ENCODE peak calls at places on chromosome 2, in ten cellular contexts. One of them, this sample, is unnamed.

GRCh38 chr2:28594029-28594368 is 98.1 kb downstream of the PLB1 start:
- DNase-seq in substantia nigra: no peak
- DNase-seq in EH: no peak
- DNase-seq in RPMI7951: no peak
- DNase-seq in MV-4-11: no peak
- DNase-seq in AG09319: no peak
- DNase-seq in stimulated activated CD4-positive, alpha-beta T cell treated with anti-CD3 and anti-CD28 coated beads, Interleukin-1b, Interleukin-23, amount 100 ng/mL, for 48 hours: no peak
- DNase-seq in heart right ventricle: no peak
- DNase-seq in activated T-helper 9 cell treated with anti-CD3 and anti-CD28 coated beads, Interleukin-2, amount 50 U/mL, for 16 hours: no peak
- DNase-seq in anterior cingulate cortex: no peak
- DNase-seq in this sample: no peak

GRCh38 chr2:229387815-229388214 is 116.7 kb upstream of the PID1 start:
- DNase-seq in substantia nigra: no peak
- DNase-seq in EH: no peak
- DNase-seq in RPMI7951: no peak
- DNase-seq in MV-4-11: no peak
- DNase-seq in AG09319: no peak
- DNase-seq in stimulated activated CD4-positive, alpha-beta T cell treated with anti-CD3 and anti-CD28 coated beads, Interleukin-1b, Interleukin-23, amount 100 ng/mL, for 48 hours: no peak
- DNase-seq in heart right ventricle: no peak
- DNase-seq in activated T-helper 9 cell treated with anti-CD3 and anti-CD28 coated beads, Interleukin-2, amount 50 U/mL, for 16 hours: no peak
- DNase-seq in anterior cingulate cortex: no peak
- DNase-seq in this sample: no peak

GRCh38 chr2:64228126-64228678 is 84.0 kb upstream of the PELI1 start:
- DNase-seq in substantia nigra: peak
- DNase-seq in EH: peak
- DNase-seq in RPMI7951: peak
- DNase-seq in MV-4-11: peak
- DNase-seq in AG09319: no peak
- DNase-seq in stimulated activated CD4-positive, alpha-beta T cell treated with anti-CD3 and anti-CD28 coated beads, Interleukin-1b, Interleukin-23, amount 100 ng/mL, for 48 hours: peak
- DNase-seq in heart right ventricle: peak
- DNase-seq in activated T-helper 9 cell treated with anti-CD3 and anti-CD28 coated beads, Interleukin-2, amount 50 U/mL, for 16 hours: peak
- DNase-seq in anterior cingulate cortex: peak
- DNase-seq in this sample: peak

GRCh38 chr2:12177052-12177994 is 430.9 kb downstream of the LPIN1 start:
- DNase-seq in substantia nigra: no peak
- DNase-seq in EH: peak
- DNase-seq in RPMI7951: peak
- DNase-seq in MV-4-11: peak
- DNase-seq in AG09319: peak
- DNase-seq in stimulated activated CD4-positive, alpha-beta T cell treated with anti-CD3 and anti-CD28 coated beads, Interleukin-1b, Interleukin-23, amount 100 ng/mL, for 48 hours: no peak
- DNase-seq in heart right ventricle: peak
- DNase-seq in activated T-helper 9 cell treated with anti-CD3 and anti-CD28 coated beads, Interleukin-2, amount 50 U/mL, for 16 hours: no peak
- DNase-seq in anterior cingulate cortex: no peak
- DNase-seq in this sample: no peak

GRCh38 chr2:156004460-156004859 is 328.1 kb downstream of the NR4A2 start:
- DNase-seq in substantia nigra: no peak
- DNase-seq in EH: no peak
- DNase-seq in RPMI7951: no peak
- DNase-seq in MV-4-11: no peak
- DNase-seq in AG09319: no peak
- DNase-seq in stimulated activated CD4-positive, alpha-beta T cell treated with anti-CD3 and anti-CD28 coated beads, Interleukin-1b, Interleukin-23, amount 100 ng/mL, for 48 hours: no peak
- DNase-seq in heart right ventricle: no peak
- DNase-seq in activated T-helper 9 cell treated with anti-CD3 and anti-CD28 coated beads, Interleukin-2, amount 50 U/mL, for 16 hours: no peak
- DNase-seq in anterior cingulate cortex: no peak
- DNase-seq in this sample: no peak

GRCh38 chr2:198065327-198065726 is 260.9 kb downstream of the PLCL1 start:
- DNase-seq in substantia nigra: no peak
- DNase-seq in EH: no peak
- DNase-seq in RPMI7951: no peak
- DNase-seq in MV-4-11: no peak
- DNase-seq in AG09319: no peak
- DNase-seq in stimulated activated CD4-positive, alpha-beta T cell treated with anti-CD3 and anti-CD28 coated beads, Interleukin-1b, Interleukin-23, amount 100 ng/mL, for 48 hours: no peak
- DNase-seq in heart right ventricle: no peak
- DNase-seq in activated T-helper 9 cell treated with anti-CD3 and anti-CD28 coated beads, Interleukin-2, amount 50 U/mL, for 16 hours: no peak
- DNase-seq in anterior cingulate cortex: no peak
- DNase-seq in this sample: no peak

GRCh38 chr2:71711470-71711857 is 258.1 kb downstream of the DYSF start:
- DNase-seq in substantia nigra: no peak
- DNase-seq in EH: peak
- DNase-seq in RPMI7951: peak
- DNase-seq in MV-4-11: no peak
- DNase-seq in AG09319: peak
- DNase-seq in stimulated activated CD4-positive, alpha-beta T cell treated with anti-CD3 and anti-CD28 coated beads, Interleukin-1b, Interleukin-23, amount 100 ng/mL, for 48 hours: no peak
- DNase-seq in heart right ventricle: no peak
- DNase-seq in activated T-helper 9 cell treated with anti-CD3 and anti-CD28 coated beads, Interleukin-2, amount 50 U/mL, for 16 hours: no peak
- DNase-seq in anterior cingulate cortex: no peak
- DNase-seq in this sample: no peak

GRCh38 chr2:171529914-171530313 is 7.6 kb downstream of the CYBRD1 start:
- DNase-seq in substantia nigra: no peak
- DNase-seq in EH: no peak
- DNase-seq in RPMI7951: peak
- DNase-seq in MV-4-11: no peak
- DNase-seq in AG09319: no peak
- DNase-seq in stimulated activated CD4-positive, alpha-beta T cell treated with anti-CD3 and anti-CD28 coated beads, Interleukin-1b, Interleukin-23, amount 100 ng/mL, for 48 hours: no peak
- DNase-seq in heart right ventricle: no peak
- DNase-seq in activated T-helper 9 cell treated with anti-CD3 and anti-CD28 coated beads, Interleukin-2, amount 50 U/mL, for 16 hours: no peak
- DNase-seq in anterior cingulate cortex: no peak
- DNase-seq in this sample: no peak

GRCh38 chr2:40028792-40029488 is 249.9 kb upstream of the THUMPD2 start:
- DNase-seq in substantia nigra: no peak
- DNase-seq in EH: no peak
- DNase-seq in RPMI7951: no peak
- DNase-seq in MV-4-11: peak
- DNase-seq in AG09319: no peak
- DNase-seq in stimulated activated CD4-positive, alpha-beta T cell treated with anti-CD3 and anti-CD28 coated beads, Interleukin-1b, Interleukin-23, amount 100 ng/mL, for 48 hours: no peak
- DNase-seq in heart right ventricle: no peak
- DNase-seq in activated T-helper 9 cell treated with anti-CD3 and anti-CD28 coated beads, Interleukin-2, amount 50 U/mL, for 16 hours: no peak
- DNase-seq in anterior cingulate cortex: no peak
- DNase-seq in this sample: no peak

GRCh38 chr2:27203741-27204140 is 8.1 kb upstream of the ATRAID start:
- DNase-seq in substantia nigra: no peak
- DNase-seq in EH: no peak
- DNase-seq in RPMI7951: no peak
- DNase-seq in MV-4-11: no peak
- DNase-seq in AG09319: no peak
- DNase-seq in stimulated activated CD4-positive, alpha-beta T cell treated with anti-CD3 and anti-CD28 coated beads, Interleukin-1b, Interleukin-23, amount 100 ng/mL, for 48 hours: no peak
- DNase-seq in heart right ventricle: no peak
- DNase-seq in activated T-helper 9 cell treated with anti-CD3 and anti-CD28 coated beads, Interleukin-2, amount 50 U/mL, for 16 hours: no peak
- DNase-seq in anterior cingulate cortex: no peak
- DNase-seq in this sample: no peak

GRCh38 chr2:177270531-177270930 is 6.0 kb upstream of the NFE2L2 start:
- DNase-seq in substantia nigra: no peak
- DNase-seq in EH: no peak
- DNase-seq in RPMI7951: no peak
- DNase-seq in MV-4-11: no peak
- DNase-seq in AG09319: no peak
- DNase-seq in stimulated activated CD4-positive, alpha-beta T cell treated with anti-CD3 and anti-CD28 coated beads, Interleukin-1b, Interleukin-23, amount 100 ng/mL, for 48 hours: no peak
- DNase-seq in heart right ventricle: no peak
- DNase-seq in activated T-helper 9 cell treated with anti-CD3 and anti-CD28 coated beads, Interleukin-2, amount 50 U/mL, for 16 hours: no peak
- DNase-seq in anterior cingulate cortex: no peak
- DNase-seq in this sample: no peak

GRCh38 chr2:158664987-158665386 is 130.1 kb upstream of the DAPL1 start:
- DNase-seq in substantia nigra: no peak
- DNase-seq in EH: peak
- DNase-seq in RPMI7951: no peak
- DNase-seq in MV-4-11: no peak
- DNase-seq in AG09319: no peak
- DNase-seq in stimulated activated CD4-positive, alpha-beta T cell treated with anti-CD3 and anti-CD28 coated beads, Interleukin-1b, Interleukin-23, amount 100 ng/mL, for 48 hours: no peak
- DNase-seq in heart right ventricle: no peak
- DNase-seq in activated T-helper 9 cell treated with anti-CD3 and anti-CD28 coated beads, Interleukin-2, amount 50 U/mL, for 16 hours: no peak
- DNase-seq in anterior cingulate cortex: no peak
- DNase-seq in this sample: no peak

GRCh38 chr2:85183481-85183880 is 50.3 kb downstream of the TCF7L1 start:
- DNase-seq in substantia nigra: no peak
- DNase-seq in EH: peak
- DNase-seq in RPMI7951: no peak
- DNase-seq in MV-4-11: no peak
- DNase-seq in AG09319: no peak
- DNase-seq in stimulated activated CD4-positive, alpha-beta T cell treated with anti-CD3 and anti-CD28 coated beads, Interleukin-1b, Interleukin-23, amount 100 ng/mL, for 48 hours: no peak
- DNase-seq in heart right ventricle: no peak
- DNase-seq in activated T-helper 9 cell treated with anti-CD3 and anti-CD28 coated beads, Interleukin-2, amount 50 U/mL, for 16 hours: no peak
- DNase-seq in anterior cingulate cortex: no peak
- DNase-seq in this sample: no peak

GRCh38 chr2:231182500-231182899 is 15.9 kb upstream of the ARMC9 start:
- DNase-seq in substantia nigra: no peak
- DNase-seq in EH: no peak
- DNase-seq in RPMI7951: no peak
- DNase-seq in MV-4-11: peak
- DNase-seq in AG09319: no peak
- DNase-seq in stimulated activated CD4-positive, alpha-beta T cell treated with anti-CD3 and anti-CD28 coated beads, Interleukin-1b, Interleukin-23, amount 100 ng/mL, for 48 hours: no peak
- DNase-seq in heart right ventricle: no peak
- DNase-seq in activated T-helper 9 cell treated with anti-CD3 and anti-CD28 coated beads, Interleukin-2, amount 50 U/mL, for 16 hours: no peak
- DNase-seq in anterior cingulate cortex: no peak
- DNase-seq in this sample: no peak

GRCh38 chr2:24907106-24907505 is 12.9 kb downstream of the ADCY3 start:
- DNase-seq in substantia nigra: no peak
- DNase-seq in EH: peak
- DNase-seq in RPMI7951: peak
- DNase-seq in MV-4-11: peak
- DNase-seq in AG09319: no peak
- DNase-seq in stimulated activated CD4-positive, alpha-beta T cell treated with anti-CD3 and anti-CD28 coated beads, Interleukin-1b, Interleukin-23, amount 100 ng/mL, for 48 hours: no peak
- DNase-seq in heart right ventricle: no peak
- DNase-seq in activated T-helper 9 cell treated with anti-CD3 and anti-CD28 coated beads, Interleukin-2, amount 50 U/mL, for 16 hours: no peak
- DNase-seq in anterior cingulate cortex: no peak
- DNase-seq in this sample: no peak

GRCh38 chr2:46029332-46029811 is 267.8 kb upstream of the EPAS1 start:
- DNase-seq in substantia nigra: no peak
- DNase-seq in EH: peak
- DNase-seq in RPMI7951: peak
- DNase-seq in MV-4-11: no peak
- DNase-seq in AG09319: peak
- DNase-seq in stimulated activated CD4-positive, alpha-beta T cell treated with anti-CD3 and anti-CD28 coated beads, Interleukin-1b, Interleukin-23, amount 100 ng/mL, for 48 hours: no peak
- DNase-seq in heart right ventricle: peak
- DNase-seq in activated T-helper 9 cell treated with anti-CD3 and anti-CD28 coated beads, Interleukin-2, amount 50 U/mL, for 16 hours: no peak
- DNase-seq in anterior cingulate cortex: no peak
- DNase-seq in this sample: no peak

This sample was measured in activated gamma-delta T cell treated with anti-CD3 and anti-CD28 coated beads, Interleukin-2, amount 50 U/mL, for 16 hours.